ENCODE peak calls at places on chromosomes 1 and 21, in four cellular contexts. U is AG04449, B is GM18507, H is mesothelial cell of epicardium. P is an unnamed sample.

GRCh38 chr1:203422116-203422515 is 53.5 kb upstream of the PRELP start:
- DNase-seq in U (no peak), B (no peak), H (no peak), P (no peak)

GRCh38 chr1:101004666-101005065 is 20.9 kb downstream of the DPH5 start:
- DNase-seq in U (no peak), B (no peak), H (no peak), P (no peak)

GRCh38 chr1:205537386-205538018 is 33.0 kb downstream of the CDK18 start:
- DNase-seq in U (no peak), B (no peak), H (no peak), P (peak)

GRCh38 chr1:59574085-59574484 is 240.7 kb upstream of the HOOK1 start:
- DNase-seq in U (no peak), B (no peak), H (no peak), P (no peak)

GRCh38 chr1:45647248-45648021 is 23.6 kb upstream of the CCDC17 start:
- DNase-seq in U (no peak), B (no peak), H (no peak), P (no peak)

GRCh38 chr21:29232601-29233541 is 65.9 kb upstream of the BACH1 start:
- DNase-seq in U (peak), B (no peak), H (no peak), P (no peak)

GRCh38 chr1:159763686-159764085 is 17.1 kb upstream of the DUSP23 start:
- DNase-seq in U (no peak), B (no peak), H (no peak), P (no peak)

GRCh38 chr1:230167419-230167852 is 100.4 kb downstream of the GALNT2 start:
- DNase-seq in U (no peak), B (peak), H (no peak), P (no peak)

GRCh38 chr1:238832106-238832505 is 554.3 kb upstream of the CHRM3 start:
- DNase-seq in U (no peak), B (no peak), H (no peak), P (no peak)

GRCh38 chr1:983736-984475 is 2.0 kb upstream of the PERM1 start:
- DNase-seq in U (no peak), B (no peak), H (no peak), P (no peak)

GRCh38 chr1:180586671-180587155 is 27.9 kb downstream of the OVAAL start:
- DNase-seq in U (peak), B (no peak), H (no peak), P (no peak)

GRCh38 chr1:18314399-18314798 is 166.3 kb upstream of the KLHDC7A start:
- DNase-seq in U (no peak), B (no peak), H (no peak), P (no peak)